ENCODE peak calls at places on chromosomes 11 and 22, in eight cellular contexts. One of them, this sample, is unnamed.

GRCh38 chr11:67558084-67558772 is 25.4 kb upstream of the GSTP1 start:
- DNase-seq in CD4-positive, CD25-positive, alpha-beta regulatory T cell: no peak
- DNase-seq in HTR-8/SVneo: no peak
- DNase-seq in activated T-cell treated with anti-CD3 and anti-CD28 coated beads, Interleukin-2, amount 50 U/mL, for 48 hours: no peak
- DNase-seq in skeletal muscle cell: no peak
- DNase-seq in stimulated activated CD8-positive, alpha-beta memory T cell treated with anti-CD3 and anti-CD28 coated beads, Interleukin-2, amount 100 ng/mL, for 48 hours: no peak
- DNase-seq in nucleus accumbens: no peak
- DNase-seq in lower lobe of right lung: peak; percentile 76
- DNase-seq in this sample: peak; percentile 82

GRCh38 chr11:88475991-88476418 is 138.5 kb upstream of the CTSC start:
- DNase-seq in CD4-positive, CD25-positive, alpha-beta regulatory T cell: no peak
- DNase-seq in HTR-8/SVneo: no peak
- DNase-seq in activated T-cell treated with anti-CD3 and anti-CD28 coated beads, Interleukin-2, amount 50 U/mL, for 48 hours: no peak
- DNase-seq in skeletal muscle cell: no peak
- DNase-seq in stimulated activated CD8-positive, alpha-beta memory T cell treated with anti-CD3 and anti-CD28 coated beads, Interleukin-2, amount 100 ng/mL, for 48 hours: no peak
- DNase-seq in nucleus accumbens: no peak
- DNase-seq in lower lobe of right lung: no peak
- DNase-seq in this sample: peak; percentile 50

GRCh38 chr11:33530824-33531223 is 169.8 kb downstream of the C11orf91 start:
- DNase-seq in CD4-positive, CD25-positive, alpha-beta regulatory T cell: no peak
- DNase-seq in HTR-8/SVneo: no peak
- DNase-seq in activated T-cell treated with anti-CD3 and anti-CD28 coated beads, Interleukin-2, amount 50 U/mL, for 48 hours: no peak
- DNase-seq in skeletal muscle cell: peak; percentile 53
- DNase-seq in stimulated activated CD8-positive, alpha-beta memory T cell treated with anti-CD3 and anti-CD28 coated beads, Interleukin-2, amount 100 ng/mL, for 48 hours: no peak
- DNase-seq in nucleus accumbens: no peak
- DNase-seq in lower lobe of right lung: no peak
- DNase-seq in this sample: no peak

GRCh38 chr11:10891321-10891720 is 33.5 kb upstream of the ZBED5 start:
- DNase-seq in CD4-positive, CD25-positive, alpha-beta regulatory T cell: no peak
- DNase-seq in HTR-8/SVneo: no peak
- DNase-seq in activated T-cell treated with anti-CD3 and anti-CD28 coated beads, Interleukin-2, amount 50 U/mL, for 48 hours: no peak
- DNase-seq in skeletal muscle cell: no peak
- DNase-seq in stimulated activated CD8-positive, alpha-beta memory T cell treated with anti-CD3 and anti-CD28 coated beads, Interleukin-2, amount 100 ng/mL, for 48 hours: no peak
- DNase-seq in nucleus accumbens: no peak
- DNase-seq in lower lobe of right lung: no peak
- DNase-seq in this sample: no peak

GRCh38 chr11:15093432-15093831 is 20.0 kb downstream of the CALCB start:
- DNase-seq in CD4-positive, CD25-positive, alpha-beta regulatory T cell: no peak
- DNase-seq in HTR-8/SVneo: no peak
- DNase-seq in activated T-cell treated with anti-CD3 and anti-CD28 coated beads, Interleukin-2, amount 50 U/mL, for 48 hours: no peak
- DNase-seq in skeletal muscle cell: no peak
- DNase-seq in stimulated activated CD8-positive, alpha-beta memory T cell treated with anti-CD3 and anti-CD28 coated beads, Interleukin-2, amount 100 ng/mL, for 48 hours: no peak
- DNase-seq in nucleus accumbens: no peak
- DNase-seq in lower lobe of right lung: no peak
- DNase-seq in this sample: no peak

GRCh38 chr11:126476256-126476970 is 120.9 kb downstream of the ST3GAL4 start:
- DNase-seq in CD4-positive, CD25-positive, alpha-beta regulatory T cell: no peak
- DNase-seq in HTR-8/SVneo: no peak
- DNase-seq in activated T-cell treated with anti-CD3 and anti-CD28 coated beads, Interleukin-2, amount 50 U/mL, for 48 hours: no peak
- DNase-seq in skeletal muscle cell: no peak
- DNase-seq in stimulated activated CD8-positive, alpha-beta memory T cell treated with anti-CD3 and anti-CD28 coated beads, Interleukin-2, amount 100 ng/mL, for 48 hours: no peak
- DNase-seq in nucleus accumbens: no peak
- DNase-seq in lower lobe of right lung: no peak
- DNase-seq in this sample: no peak

GRCh38 chr22:44752285-44753188 is at the start of gene ARHGAP8:
- DNase-seq in CD4-positive, CD25-positive, alpha-beta regulatory T cell: no peak
- DNase-seq in HTR-8/SVneo: no peak
- DNase-seq in activated T-cell treated with anti-CD3 and anti-CD28 coated beads, Interleukin-2, amount 50 U/mL, for 48 hours: no peak
- DNase-seq in skeletal muscle cell: no peak
- DNase-seq in stimulated activated CD8-positive, alpha-beta memory T cell treated with anti-CD3 and anti-CD28 coated beads, Interleukin-2, amount 100 ng/mL, for 48 hours: no peak
- DNase-seq in nucleus accumbens: no peak
- DNase-seq in lower lobe of right lung: peak; percentile 75
- DNase-seq in this sample: no peak

GRCh38 chr22:37211075-37211852 is 1.0 kb downstream of the SSTR3 start:
- DNase-seq in CD4-positive, CD25-positive, alpha-beta regulatory T cell: no peak
- DNase-seq in HTR-8/SVneo: no peak
- DNase-seq in activated T-cell treated with anti-CD3 and anti-CD28 coated beads, Interleukin-2, amount 50 U/mL, for 48 hours: no peak
- DNase-seq in skeletal muscle cell: no peak
- DNase-seq in stimulated activated CD8-positive, alpha-beta memory T cell treated with anti-CD3 and anti-CD28 coated beads, Interleukin-2, amount 100 ng/mL, for 48 hours: no peak
- DNase-seq in nucleus accumbens: no peak
- DNase-seq in lower lobe of right lung: peak; percentile 15
- DNase-seq in this sample: peak; percentile 33

GRCh38 chr11:68683086-68683951 is 1.0 kb upstream of the GAL start:
- DNase-seq in CD4-positive, CD25-positive, alpha-beta regulatory T cell: no peak
- DNase-seq in HTR-8/SVneo: no peak
- DNase-seq in activated T-cell treated with anti-CD3 and anti-CD28 coated beads, Interleukin-2, amount 50 U/mL, for 48 hours: no peak
- DNase-seq in skeletal muscle cell: no peak
- DNase-seq in stimulated activated CD8-positive, alpha-beta memory T cell treated with anti-CD3 and anti-CD28 coated beads, Interleukin-2, amount 100 ng/mL, for 48 hours: no peak
- DNase-seq in nucleus accumbens: no peak
- DNase-seq in lower lobe of right lung: no peak
- DNase-seq in this sample: no peak

GRCh38 chr22:31585161-31585859 is 76.7 kb downstream of the PISD start:
- DNase-seq in CD4-positive, CD25-positive, alpha-beta regulatory T cell: peak; percentile 27
- DNase-seq in HTR-8/SVneo: no peak
- DNase-seq in activated T-cell treated with anti-CD3 and anti-CD28 coated beads, Interleukin-2, amount 50 U/mL, for 48 hours: peak; percentile 42
- DNase-seq in skeletal muscle cell: peak; percentile 76
- DNase-seq in stimulated activated CD8-positive, alpha-beta memory T cell treated with anti-CD3 and anti-CD28 coated beads, Interleukin-2, amount 100 ng/mL, for 48 hours: no peak
- DNase-seq in nucleus accumbens: no peak
- DNase-seq in lower lobe of right lung: no peak
- DNase-seq in this sample: no peak

GRCh38 chr11:111400595-111400994 is 21.5 kb upstream of the POU2AF1 start:
- DNase-seq in CD4-positive, CD25-positive, alpha-beta regulatory T cell: no peak
- DNase-seq in HTR-8/SVneo: no peak
- DNase-seq in activated T-cell treated with anti-CD3 and anti-CD28 coated beads, Interleukin-2, amount 50 U/mL, for 48 hours: no peak
- DNase-seq in skeletal muscle cell: no peak
- DNase-seq in stimulated activated CD8-positive, alpha-beta memory T cell treated with anti-CD3 and anti-CD28 coated beads, Interleukin-2, amount 100 ng/mL, for 48 hours: no peak
- DNase-seq in nucleus accumbens: no peak
- DNase-seq in lower lobe of right lung: no peak
- DNase-seq in this sample: no peak

GRCh38 chr11:59728913-59729312 is 15.3 kb upstream of the OR10V1 start:
- DNase-seq in CD4-positive, CD25-positive, alpha-beta regulatory T cell: peak; percentile 27
- DNase-seq in HTR-8/SVneo: no peak
- DNase-seq in activated T-cell treated with anti-CD3 and anti-CD28 coated beads, Interleukin-2, amount 50 U/mL, for 48 hours: peak; percentile 27
- DNase-seq in skeletal muscle cell: no peak
- DNase-seq in stimulated activated CD8-positive, alpha-beta memory T cell treated with anti-CD3 and anti-CD28 coated beads, Interleukin-2, amount 100 ng/mL, for 48 hours: no peak
- DNase-seq in nucleus accumbens: no peak
- DNase-seq in lower lobe of right lung: peak; percentile 51
- DNase-seq in this sample: no peak

GRCh38 chr11:35112846-35113105 is 26.2 kb upstream of the CD44 start:
- DNase-seq in CD4-positive, CD25-positive, alpha-beta regulatory T cell: no peak
- DNase-seq in HTR-8/SVneo: no peak
- DNase-seq in activated T-cell treated with anti-CD3 and anti-CD28 coated beads, Interleukin-2, amount 50 U/mL, for 48 hours: no peak
- DNase-seq in skeletal muscle cell: no peak
- DNase-seq in stimulated activated CD8-positive, alpha-beta memory T cell treated with anti-CD3 and anti-CD28 coated beads, Interleukin-2, amount 100 ng/mL, for 48 hours: no peak
- DNase-seq in nucleus accumbens: no peak
- DNase-seq in lower lobe of right lung: no peak
- DNase-seq in this sample: no peak

GRCh38 chr22:50208939-50209892 is 8.4 kb downstream of the SELENOO start:
- DNase-seq in CD4-positive, CD25-positive, alpha-beta regulatory T cell: no peak
- DNase-seq in HTR-8/SVneo: no peak
- DNase-seq in activated T-cell treated with anti-CD3 and anti-CD28 coated beads, Interleukin-2, amount 50 U/mL, for 48 hours: no peak
- DNase-seq in skeletal muscle cell: no peak
- DNase-seq in stimulated activated CD8-positive, alpha-beta memory T cell treated with anti-CD3 and anti-CD28 coated beads, Interleukin-2, amount 100 ng/mL, for 48 hours: no peak
- DNase-seq in nucleus accumbens: no peak
- DNase-seq in lower lobe of right lung: peak; percentile 44
- DNase-seq in this sample: no peak

GRCh38 chr11:67613960-67614715 is 7.4 kb downstream of the NDUFV1 start:
- DNase-seq in CD4-positive, CD25-positive, alpha-beta regulatory T cell: peak; percentile 91
- DNase-seq in HTR-8/SVneo: peak; percentile 69
- DNase-seq in activated T-cell treated with anti-CD3 and anti-CD28 coated beads, Interleukin-2, amount 50 U/mL, for 48 hours: peak; percentile 89
- DNase-seq in skeletal muscle cell: no peak
- DNase-seq in stimulated activated CD8-positive, alpha-beta memory T cell treated with anti-CD3 and anti-CD28 coated beads, Interleukin-2, amount 100 ng/mL, for 48 hours: peak; percentile 70
- DNase-seq in nucleus accumbens: peak; percentile 15
- DNase-seq in lower lobe of right lung: peak; percentile 76
- DNase-seq in this sample: peak; percentile 90

GRCh38 chr11:110200836-110201235 is 95.6 kb downstream of the RDX start:
- DNase-seq in CD4-positive, CD25-positive, alpha-beta regulatory T cell: no peak
- DNase-seq in HTR-8/SVneo: no peak
- DNase-seq in activated T-cell treated with anti-CD3 and anti-CD28 coated beads, Interleukin-2, amount 50 U/mL, for 48 hours: peak; percentile 12
- DNase-seq in skeletal muscle cell: no peak
- DNase-seq in stimulated activated CD8-positive, alpha-beta memory T cell treated with anti-CD3 and anti-CD28 coated beads, Interleukin-2, amount 100 ng/mL, for 48 hours: no peak
- DNase-seq in nucleus accumbens: no peak
- DNase-seq in lower lobe of right lung: no peak
- DNase-seq in this sample: no peak

GRCh38 chr22:22011964-22012363 is 29.4 kb upstream of the TOP3B start:
- DNase-seq in CD4-positive, CD25-positive, alpha-beta regulatory T cell: no peak
- DNase-seq in HTR-8/SVneo: no peak
- DNase-seq in activated T-cell treated with anti-CD3 and anti-CD28 coated beads, Interleukin-2, amount 50 U/mL, for 48 hours: no peak
- DNase-seq in skeletal muscle cell: no peak
- DNase-seq in stimulated activated CD8-positive, alpha-beta memory T cell treated with anti-CD3 and anti-CD28 coated beads, Interleukin-2, amount 100 ng/mL, for 48 hours: no peak
- DNase-seq in nucleus accumbens: no peak
- DNase-seq in lower lobe of right lung: no peak
- DNase-seq in this sample: no peak

GRCh38 chr22:46050916-46051614 is 74.1 kb upstream of the WNT7B start:
- DNase-seq in CD4-positive, CD25-positive, alpha-beta regulatory T cell: no peak
- DNase-seq in HTR-8/SVneo: no peak
- DNase-seq in activated T-cell treated with anti-CD3 and anti-CD28 coated beads, Interleukin-2, amount 50 U/mL, for 48 hours: no peak
- DNase-seq in skeletal muscle cell: no peak
- DNase-seq in stimulated activated CD8-positive, alpha-beta memory T cell treated with anti-CD3 and anti-CD28 coated beads, Interleukin-2, amount 100 ng/mL, for 48 hours: no peak
- DNase-seq in nucleus accumbens: no peak
- DNase-seq in lower lobe of right lung: peak; percentile 46
- DNase-seq in this sample: peak; percentile 67

GRCh38 chr11:128764617-128765095 is 70.8 kb downstream of the FLI1 start:
- DNase-seq in CD4-positive, CD25-positive, alpha-beta regulatory T cell: no peak
- DNase-seq in HTR-8/SVneo: no peak
- DNase-seq in activated T-cell treated with anti-CD3 and anti-CD28 coated beads, Interleukin-2, amount 50 U/mL, for 48 hours: no peak
- DNase-seq in skeletal muscle cell: no peak
- DNase-seq in stimulated activated CD8-positive, alpha-beta memory T cell treated with anti-CD3 and anti-CD28 coated beads, Interleukin-2, amount 100 ng/mL, for 48 hours: no peak
- DNase-seq in nucleus accumbens: no peak
- DNase-seq in lower lobe of right lung: peak; percentile 69
- DNase-seq in this sample: no peak

GRCh38 chr11:125180413-125181305 is 16.1 kb downstream of the PKNOX2 start:
- DNase-seq in CD4-positive, CD25-positive, alpha-beta regulatory T cell: no peak
- DNase-seq in HTR-8/SVneo: no peak
- DNase-seq in activated T-cell treated with anti-CD3 and anti-CD28 coated beads, Interleukin-2, amount 50 U/mL, for 48 hours: no peak
- DNase-seq in skeletal muscle cell: peak; percentile 84
- DNase-seq in stimulated activated CD8-positive, alpha-beta memory T cell treated with anti-CD3 and anti-CD28 coated beads, Interleukin-2, amount 100 ng/mL, for 48 hours: no peak
- DNase-seq in nucleus accumbens: no peak
- DNase-seq in lower lobe of right lung: no peak
- DNase-seq in this sample: no peak

GRCh38 chr11:110711776-110712642 is at the start of gene ARHGAP20:
- DNase-seq in CD4-positive, CD25-positive, alpha-beta regulatory T cell: peak; percentile 43
- DNase-seq in HTR-8/SVneo: peak; percentile 42
- DNase-seq in activated T-cell treated with anti-CD3 and anti-CD28 coated beads, Interleukin-2, amount 50 U/mL, for 48 hours: peak; percentile 68
- DNase-seq in skeletal muscle cell: no peak
- DNase-seq in stimulated activated CD8-positive, alpha-beta memory T cell treated with anti-CD3 and anti-CD28 coated beads, Interleukin-2, amount 100 ng/mL, for 48 hours: peak; percentile 40
- DNase-seq in nucleus accumbens: peak; percentile 32
- DNase-seq in lower lobe of right lung: peak; percentile 84
- DNase-seq in this sample: peak; percentile 85

GRCh38 chr11:47269002-47269828 is 718 bp upstream of the MADD start:
- DNase-seq in CD4-positive, CD25-positive, alpha-beta regulatory T cell: peak; percentile 95
- DNase-seq in HTR-8/SVneo: peak; percentile 90
- DNase-seq in activated T-cell treated with anti-CD3 and anti-CD28 coated beads, Interleukin-2, amount 50 U/mL, for 48 hours: peak; percentile 91
- DNase-seq in skeletal muscle cell: peak; percentile 54
- DNase-seq in stimulated activated CD8-positive, alpha-beta memory T cell treated with anti-CD3 and anti-CD28 coated beads, Interleukin-2, amount 100 ng/mL, for 48 hours: peak; percentile 78
- DNase-seq in nucleus accumbens: peak; percentile 89
- DNase-seq in lower lobe of right lung: peak; percentile 95
- DNase-seq in this sample: peak; percentile 95

GRCh38 chr11:133928628-133929059 is 28.1 kb downstream of the IGSF9B start:
- DNase-seq in CD4-positive, CD25-positive, alpha-beta regulatory T cell: peak; percentile 93
- DNase-seq in HTR-8/SVneo: no peak
- DNase-seq in activated T-cell treated with anti-CD3 and anti-CD28 coated beads, Interleukin-2, amount 50 U/mL, for 48 hours: peak; percentile 85
- DNase-seq in skeletal muscle cell: no peak
- DNase-seq in stimulated activated CD8-positive, alpha-beta memory T cell treated with anti-CD3 and anti-CD28 coated beads, Interleukin-2, amount 100 ng/mL, for 48 hours: peak; percentile 75
- DNase-seq in nucleus accumbens: no peak
- DNase-seq in lower lobe of right lung: no peak
- DNase-seq in this sample: no peak

GRCh38 chr11:65866524-65867283 is 5.9 kb downstream of the EFEMP2 start:
- DNase-seq in CD4-positive, CD25-positive, alpha-beta regulatory T cell: no peak
- DNase-seq in HTR-8/SVneo: no peak
- DNase-seq in activated T-cell treated with anti-CD3 and anti-CD28 coated beads, Interleukin-2, amount 50 U/mL, for 48 hours: no peak
- DNase-seq in skeletal muscle cell: no peak
- DNase-seq in stimulated activated CD8-positive, alpha-beta memory T cell treated with anti-CD3 and anti-CD28 coated beads, Interleukin-2, amount 100 ng/mL, for 48 hours: no peak
- DNase-seq in nucleus accumbens: no peak
- DNase-seq in lower lobe of right lung: peak; percentile 45
- DNase-seq in this sample: peak; percentile 68

GRCh38 chr22:36439481-36440271 is 41.8 kb downstream of the TXN2 start:
- DNase-seq in CD4-positive, CD25-positive, alpha-beta regulatory T cell: no peak
- DNase-seq in HTR-8/SVneo: peak; percentile 86
- DNase-seq in activated T-cell treated with anti-CD3 and anti-CD28 coated beads, Interleukin-2, amount 50 U/mL, for 48 hours: peak; percentile 52
- DNase-seq in skeletal muscle cell: peak; percentile 76
- DNase-seq in stimulated activated CD8-positive, alpha-beta memory T cell treated with anti-CD3 and anti-CD28 coated beads, Interleukin-2, amount 100 ng/mL, for 48 hours: no peak
- DNase-seq in nucleus accumbens: no peak
- DNase-seq in lower lobe of right lung: no peak
- DNase-seq in this sample: peak; percentile 80

GRCh38 chr11:27317751-27318150 is 45.3 kb downstream of the CCDC34 start:
- DNase-seq in CD4-positive, CD25-positive, alpha-beta regulatory T cell: no peak
- DNase-seq in HTR-8/SVneo: peak; percentile 30
- DNase-seq in activated T-cell treated with anti-CD3 and anti-CD28 coated beads, Interleukin-2, amount 50 U/mL, for 48 hours: no peak
- DNase-seq in skeletal muscle cell: no peak
- DNase-seq in stimulated activated CD8-positive, alpha-beta memory T cell treated with anti-CD3 and anti-CD28 coated beads, Interleukin-2, amount 100 ng/mL, for 48 hours: no peak
- DNase-seq in nucleus accumbens: no peak
- DNase-seq in lower lobe of right lung: no peak
- DNase-seq in this sample: no peak

GRCh38 chr22:25930710-25931353 is 188.8 kb downstream of the MYO18B start:
- DNase-seq in CD4-positive, CD25-positive, alpha-beta regulatory T cell: no peak
- DNase-seq in HTR-8/SVneo: no peak
- DNase-seq in activated T-cell treated with anti-CD3 and anti-CD28 coated beads, Interleukin-2, amount 50 U/mL, for 48 hours: no peak
- DNase-seq in skeletal muscle cell: no peak
- DNase-seq in stimulated activated CD8-positive, alpha-beta memory T cell treated with anti-CD3 and anti-CD28 coated beads, Interleukin-2, amount 100 ng/mL, for 48 hours: no peak
- DNase-seq in nucleus accumbens: no peak
- DNase-seq in lower lobe of right lung: no peak
- DNase-seq in this sample: no peak

GRCh38 chr11:84236436-84236835 is 950.3 kb upstream of the CCDC90B start:
- DNase-seq in CD4-positive, CD25-positive, alpha-beta regulatory T cell: no peak
- DNase-seq in HTR-8/SVneo: no peak
- DNase-seq in activated T-cell treated with anti-CD3 and anti-CD28 coated beads, Interleukin-2, amount 50 U/mL, for 48 hours: no peak
- DNase-seq in skeletal muscle cell: no peak
- DNase-seq in stimulated activated CD8-positive, alpha-beta memory T cell treated with anti-CD3 and anti-CD28 coated beads, Interleukin-2, amount 100 ng/mL, for 48 hours: no peak
- DNase-seq in nucleus accumbens: no peak
- DNase-seq in lower lobe of right lung: no peak
- DNase-seq in this sample: no peak

GRCh38 chr11:35214181-35214770 is 75.3 kb downstream of the CD44 start:
- DNase-seq in CD4-positive, CD25-positive, alpha-beta regulatory T cell: no peak
- DNase-seq in HTR-8/SVneo: no peak
- DNase-seq in activated T-cell treated with anti-CD3 and anti-CD28 coated beads, Interleukin-2, amount 50 U/mL, for 48 hours: no peak
- DNase-seq in skeletal muscle cell: no peak
- DNase-seq in stimulated activated CD8-positive, alpha-beta memory T cell treated with anti-CD3 and anti-CD28 coated beads, Interleukin-2, amount 100 ng/mL, for 48 hours: no peak
- DNase-seq in nucleus accumbens: no peak
- DNase-seq in lower lobe of right lung: no peak
- DNase-seq in this sample: no peak

GRCh38 chr22:17787159-17788022 is 13.1 kb upstream of the BID start:
- DNase-seq in CD4-positive, CD25-positive, alpha-beta regulatory T cell: no peak
- DNase-seq in HTR-8/SVneo: no peak
- DNase-seq in activated T-cell treated with anti-CD3 and anti-CD28 coated beads, Interleukin-2, amount 50 U/mL, for 48 hours: no peak
- DNase-seq in skeletal muscle cell: no peak
- DNase-seq in stimulated activated CD8-positive, alpha-beta memory T cell treated with anti-CD3 and anti-CD28 coated beads, Interleukin-2, amount 100 ng/mL, for 48 hours: no peak
- DNase-seq in nucleus accumbens: no peak
- DNase-seq in lower lobe of right lung: no peak
- DNase-seq in this sample: no peak

GRCh38 chr11:46281374-46281831 is 3.9 kb downstream of the CREB3L1 start:
- DNase-seq in CD4-positive, CD25-positive, alpha-beta regulatory T cell: no peak
- DNase-seq in HTR-8/SVneo: no peak
- DNase-seq in activated T-cell treated with anti-CD3 and anti-CD28 coated beads, Interleukin-2, amount 50 U/mL, for 48 hours: no peak
- DNase-seq in skeletal muscle cell: no peak
- DNase-seq in stimulated activated CD8-positive, alpha-beta memory T cell treated with anti-CD3 and anti-CD28 coated beads, Interleukin-2, amount 100 ng/mL, for 48 hours: no peak
- DNase-seq in nucleus accumbens: no peak
- DNase-seq in lower lobe of right lung: no peak
- DNase-seq in this sample: no peak

GRCh38 chr11:69053546-69054396 is 5.0 kb downstream of the TPCN2 start:
- DNase-seq in CD4-positive, CD25-positive, alpha-beta regulatory T cell: no peak
- DNase-seq in HTR-8/SVneo: no peak
- DNase-seq in activated T-cell treated with anti-CD3 and anti-CD28 coated beads, Interleukin-2, amount 50 U/mL, for 48 hours: no peak
- DNase-seq in skeletal muscle cell: no peak
- DNase-seq in stimulated activated CD8-positive, alpha-beta memory T cell treated with anti-CD3 and anti-CD28 coated beads, Interleukin-2, amount 100 ng/mL, for 48 hours: no peak
- DNase-seq in nucleus accumbens: no peak
- DNase-seq in lower lobe of right lung: no peak
- DNase-seq in this sample: no peak

GRCh38 chr11:108693852-108694251 is 29.0 kb downstream of the DDX10 start:
- DNase-seq in CD4-positive, CD25-positive, alpha-beta regulatory T cell: no peak
- DNase-seq in HTR-8/SVneo: no peak
- DNase-seq in activated T-cell treated with anti-CD3 and anti-CD28 coated beads, Interleukin-2, amount 50 U/mL, for 48 hours: no peak
- DNase-seq in skeletal muscle cell: peak; percentile 37
- DNase-seq in stimulated activated CD8-positive, alpha-beta memory T cell treated with anti-CD3 and anti-CD28 coated beads, Interleukin-2, amount 100 ng/mL, for 48 hours: no peak
- DNase-seq in nucleus accumbens: no peak
- DNase-seq in lower lobe of right lung: no peak
- DNase-seq in this sample: no peak

GRCh38 chr22:31400023-31400397 is 606 bp downstream of the DRG1 start:
- DNase-seq in CD4-positive, CD25-positive, alpha-beta regulatory T cell: no peak
- DNase-seq in HTR-8/SVneo: no peak
- DNase-seq in activated T-cell treated with anti-CD3 and anti-CD28 coated beads, Interleukin-2, amount 50 U/mL, for 48 hours: no peak
- DNase-seq in skeletal muscle cell: no peak
- DNase-seq in stimulated activated CD8-positive, alpha-beta memory T cell treated with anti-CD3 and anti-CD28 coated beads, Interleukin-2, amount 100 ng/mL, for 48 hours: no peak
- DNase-seq in nucleus accumbens: no peak
- DNase-seq in lower lobe of right lung: no peak
- DNase-seq in this sample: no peak

This sample was measured in aorta.